ENCODE peak calls at places on chromosomes 7 and 10, in four cellular contexts. D, T, W and L are unnamed samples.

GRCh38 chr7:51288896-51289607 is 27.6 kb downstream of the COBL start:
- DNase-seq in D (no peak), T (no peak), W (no peak), L (no peak)

GRCh38 chr7:28298870-28299484 is 113.3 kb upstream of the CREB5 start:
- DNase-seq in D (no peak), T (peak), W (peak), L (no peak)

GRCh38 chr10:77592946-77593636 is 44.5 kb downstream of the KCNMA1 start:
- DNase-seq in D (peak), T (no peak), W (no peak), L (no peak)

GRCh38 chr7:141551773-141552162 is 558 bp downstream of the AGK start:
- DNase-seq in D (no peak), T (no peak), W (peak), L (no peak)

GRCh38 chr10:3323865-3324498 is 151.4 kb upstream of the PITRM1 start:
- DNase-seq in D (no peak), T (peak), W (no peak), L (no peak)

GRCh38 chr7:74063223-74063641 is 20.4 kb upstream of the LIMK1 start:
- DNase-seq in D (peak), T (no peak), W (no peak), L (no peak)

GRCh38 chr7:101816499-101817030 is 861 bp upstream of the CUX1 start:
- DNase-seq in D (peak), T (no peak), W (no peak), L (no peak)

GRCh38 chr7:49014870-49015269 is 90.5 kb downstream of the CDC14C start:
- DNase-seq in D (no peak), T (no peak), W (peak), L (no peak)

GRCh38 chr7:42237162-42237821 is at the start of gene GLI3:
- DNase-seq in D (peak), T (peak), W (peak), L (no peak)

GRCh38 chr10:113179270-113179669 is 229.2 kb downstream of the TCF7L2 start:
- DNase-seq in D (no peak), T (no peak), W (no peak), L (no peak)

GRCh38 chr7:8125680-8126444 is 136.1 kb downstream of the ICA1 start:
- DNase-seq in D (no peak), T (no peak), W (no peak), L (peak)

GRCh38 chr10:121662945-121663917 is 65.0 kb upstream of the FGFR2 start:
- DNase-seq in D (peak), T (peak), W (no peak), L (no peak)

GRCh38 chr10:22539579-22540160 is 174.7 kb downstream of the PIP4K2A start:
- DNase-seq in D (no peak), T (no peak), W (no peak), L (no peak)

GRCh38 chr7:156998988-156999610 is 11.4 kb downstream of the MNX1 start:
- DNase-seq in D (no peak), T (no peak), W (peak), L (no peak)

GRCh38 chr10:50347394-50347802 is 96.1 kb upstream of the ASAH2 start:
- DNase-seq in D (no peak), T (no peak), W (no peak), L (no peak)

GRCh38 chr7:86667732-86668131 is 24.0 kb downstream of the GRM3 start:
- DNase-seq in D (no peak), T (no peak), W (peak), L (no peak)

GRCh38 chr10:110978204-110978603 is 58.8 kb downstream of the SHOC2 start:
- DNase-seq in D (no peak), T (no peak), W (no peak), L (no peak)

GRCh38 chr7:147308539-147308938 is 1191.9 kb downstream of the CNTNAP2 start:
- DNase-seq in D (no peak), T (no peak), W (no peak), L (no peak)

GRCh38 chr7:41425926-41426325 is 277.0 kb downstream of the INHBA start:
- DNase-seq in D (no peak), T (no peak), W (no peak), L (no peak)

GRCh38 chr7:55432937-55433784 is 68.0 kb downstream of the LANCL2 start:
- DNase-seq in D (no peak), T (peak), W (peak), L (no peak)

GRCh38 chr7:95599069-95599468 is 2.8 kb upstream of the PDK4 start:
- DNase-seq in D (no peak), T (no peak), W (no peak), L (no peak)

GRCh38 chr7:121275204-121275603 is 53.6 kb upstream of the WNT16 start:
- DNase-seq in D (no peak), T (peak), W (peak), L (no peak)

GRCh38 chr10:88232029-88232895 is 350.9 kb downstream of the RNLS start:
- DNase-seq in D (peak), T (no peak), W (no peak), L (no peak)

GRCh38 chr7:74149556-74149955 is 24.6 kb upstream of the EIF4H start:
- DNase-seq in D (no peak), T (no peak), W (no peak), L (no peak)

GRCh38 chr7:925601-926000 is 28.9 kb downstream of the ADAP1 start:
- DNase-seq in D (peak), T (no peak), W (no peak), L (no peak)

GRCh38 chr10:13732485-13732884 is 145.7 kb downstream of the PRPF18 start:
- DNase-seq in D (no peak), T (peak), W (no peak), L (no peak)

GRCh38 chr10:70266701-70267100 is 17.1 kb downstream of the NPFFR1 start:
- DNase-seq in D (no peak), T (no peak), W (no peak), L (no peak)

GRCh38 chr10:11229893-11230292 is 212.2 kb downstream of the CELF2 start:
- DNase-seq in D (no peak), T (no peak), W (no peak), L (no peak)

GRCh38 chr10:66678521-66678920 is 247.3 kb upstream of the LRRTM3 start:
- DNase-seq in D (no peak), T (no peak), W (no peak), L (no peak)